ENCODE peak calls at places on chromosome 20, in five cellular contexts. One of them, this sample, is unnamed.

GRCh38 chr20:13149371-13149770 is 71.7 kb upstream of the ISM1 start:
- DNase-seq in stimulated activated CD8-positive, alpha-beta memory T cell treated with anti-CD3 and anti-CD28 coated beads, Interleukin-4, amount 100 ng/mL, for 1 hour: no peak
- DNase-seq in endothelial cell: no peak
- DNase-seq in activated CD4-positive, alpha-beta T cell treated with anti-CD3 and anti-CD28 coated beads for 36 hours: no peak
- DNase-seq in DMS79: no peak
- DNase-seq in this sample: no peak

GRCh38 chr20:41249371-41249770 is 68.2 kb downstream of the ZHX3 start:
- DNase-seq in activated CD4-positive, alpha-beta T cell treated with anti-CD3 and anti-CD28 coated beads for 36 hours: no peak
- DNase-seq in DMS79: no peak
- DNase-seq in endothelial cell: no peak
- DNase-seq in stimulated activated CD8-positive, alpha-beta memory T cell treated with anti-CD3 and anti-CD28 coated beads, Interleukin-4, amount 100 ng/mL, for 1 hour: no peak
- DNase-seq in this sample: peak

GRCh38 chr20:50848846-50849673 is 54.2 kb downstream of the BCAS4 start:
- DNase-seq in endothelial cell: no peak
- DNase-seq in stimulated activated CD8-positive, alpha-beta memory T cell treated with anti-CD3 and anti-CD28 coated beads, Interleukin-4, amount 100 ng/mL, for 1 hour: no peak
- DNase-seq in DMS79: no peak
- DNase-seq in activated CD4-positive, alpha-beta T cell treated with anti-CD3 and anti-CD28 coated beads for 36 hours: no peak
- DNase-seq in this sample: peak

GRCh38 chr20:45911486-45912343 is at the start of gene PLTP:
- DNase-seq in activated CD4-positive, alpha-beta T cell treated with anti-CD3 and anti-CD28 coated beads for 36 hours: peak
- DNase-seq in DMS79: no peak
- DNase-seq in endothelial cell: peak
- DNase-seq in stimulated activated CD8-positive, alpha-beta memory T cell treated with anti-CD3 and anti-CD28 coated beads, Interleukin-4, amount 100 ng/mL, for 1 hour: no peak
- DNase-seq in this sample: peak

GRCh38 chr20:50333856-50334255 is 143.2 kb downstream of the CEBPB start:
- DNase-seq in stimulated activated CD8-positive, alpha-beta memory T cell treated with anti-CD3 and anti-CD28 coated beads, Interleukin-4, amount 100 ng/mL, for 1 hour: no peak
- DNase-seq in endothelial cell: no peak
- DNase-seq in DMS79: no peak
- DNase-seq in activated CD4-positive, alpha-beta T cell treated with anti-CD3 and anti-CD28 coated beads for 36 hours: no peak
- DNase-seq in this sample: no peak

GRCh38 chr20:61853073-61854005 is 212.3 kb downstream of the TAF4 start:
- DNase-seq in stimulated activated CD8-positive, alpha-beta memory T cell treated with anti-CD3 and anti-CD28 coated beads, Interleukin-4, amount 100 ng/mL, for 1 hour: no peak
- DNase-seq in activated CD4-positive, alpha-beta T cell treated with anti-CD3 and anti-CD28 coated beads for 36 hours: no peak
- DNase-seq in DMS79: no peak
- DNase-seq in endothelial cell: no peak
- DNase-seq in this sample: no peak

GRCh38 chr20:3654326-3655031 is 8.7 kb downstream of the GFRA4 start:
- DNase-seq in endothelial cell: no peak
- DNase-seq in stimulated activated CD8-positive, alpha-beta memory T cell treated with anti-CD3 and anti-CD28 coated beads, Interleukin-4, amount 100 ng/mL, for 1 hour: no peak
- DNase-seq in DMS79: peak
- DNase-seq in activated CD4-positive, alpha-beta T cell treated with anti-CD3 and anti-CD28 coated beads for 36 hours: no peak
- DNase-seq in this sample: no peak

GRCh38 chr20:17873410-17874270 is 95.0 kb downstream of the SNX5 start:
- DNase-seq in stimulated activated CD8-positive, alpha-beta memory T cell treated with anti-CD3 and anti-CD28 coated beads, Interleukin-4, amount 100 ng/mL, for 1 hour: no peak
- DNase-seq in activated CD4-positive, alpha-beta T cell treated with anti-CD3 and anti-CD28 coated beads for 36 hours: no peak
- DNase-seq in endothelial cell: no peak
- DNase-seq in DMS79: peak
- DNase-seq in this sample: peak

GRCh38 chr20:20465259-20465658 is 97.4 kb downstream of the INSM1 start:
- DNase-seq in activated CD4-positive, alpha-beta T cell treated with anti-CD3 and anti-CD28 coated beads for 36 hours: no peak
- DNase-seq in endothelial cell: peak
- DNase-seq in DMS79: no peak
- DNase-seq in stimulated activated CD8-positive, alpha-beta memory T cell treated with anti-CD3 and anti-CD28 coated beads, Interleukin-4, amount 100 ng/mL, for 1 hour: no peak
- DNase-seq in this sample: no peak

GRCh38 chr20:53611449-53611894 is 17.8 kb upstream of the ZNF217 start:
- DNase-seq in endothelial cell: no peak
- DNase-seq in activated CD4-positive, alpha-beta T cell treated with anti-CD3 and anti-CD28 coated beads for 36 hours: no peak
- DNase-seq in stimulated activated CD8-positive, alpha-beta memory T cell treated with anti-CD3 and anti-CD28 coated beads, Interleukin-4, amount 100 ng/mL, for 1 hour: no peak
- DNase-seq in DMS79: no peak
- DNase-seq in this sample: peak

GRCh38 chr20:4195499-4195898 is 180.1 kb upstream of the RNF24 start:
- DNase-seq in DMS79: no peak
- DNase-seq in stimulated activated CD8-positive, alpha-beta memory T cell treated with anti-CD3 and anti-CD28 coated beads, Interleukin-4, amount 100 ng/mL, for 1 hour: no peak
- DNase-seq in endothelial cell: peak
- DNase-seq in activated CD4-positive, alpha-beta T cell treated with anti-CD3 and anti-CD28 coated beads for 36 hours: no peak
- DNase-seq in this sample: no peak

GRCh38 chr20:57310821-57311514 is 18.6 kb upstream of the SPO11 start:
- DNase-seq in stimulated activated CD8-positive, alpha-beta memory T cell treated with anti-CD3 and anti-CD28 coated beads, Interleukin-4, amount 100 ng/mL, for 1 hour: no peak
- DNase-seq in endothelial cell: no peak
- DNase-seq in activated CD4-positive, alpha-beta T cell treated with anti-CD3 and anti-CD28 coated beads for 36 hours: no peak
- DNase-seq in DMS79: no peak
- DNase-seq in this sample: no peak

GRCh38 chr20:62433655-62434054 is 6.3 kb upstream of the RBBP8NL start:
- DNase-seq in endothelial cell: no peak
- DNase-seq in DMS79: no peak
- DNase-seq in activated CD4-positive, alpha-beta T cell treated with anti-CD3 and anti-CD28 coated beads for 36 hours: no peak
- DNase-seq in stimulated activated CD8-positive, alpha-beta memory T cell treated with anti-CD3 and anti-CD28 coated beads, Interleukin-4, amount 100 ng/mL, for 1 hour: no peak
- DNase-seq in this sample: peak

GRCh38 chr20:44540834-44541233 is 19.0 kb upstream of the SERINC3 start:
- DNase-seq in DMS79: no peak
- DNase-seq in activated CD4-positive, alpha-beta T cell treated with anti-CD3 and anti-CD28 coated beads for 36 hours: no peak
- DNase-seq in stimulated activated CD8-positive, alpha-beta memory T cell treated with anti-CD3 and anti-CD28 coated beads, Interleukin-4, amount 100 ng/mL, for 1 hour: no peak
- DNase-seq in endothelial cell: no peak
- DNase-seq in this sample: no peak

GRCh38 chr20:57268399-57269076 is 2.1 kb upstream of the BMP7 start:
- DNase-seq in endothelial cell: no peak
- DNase-seq in activated CD4-positive, alpha-beta T cell treated with anti-CD3 and anti-CD28 coated beads for 36 hours: no peak
- DNase-seq in DMS79: no peak
- DNase-seq in stimulated activated CD8-positive, alpha-beta memory T cell treated with anti-CD3 and anti-CD28 coated beads, Interleukin-4, amount 100 ng/mL, for 1 hour: no peak
- DNase-seq in this sample: no peak

GRCh38 chr20:2252419-2253060 is 43.3 kb upstream of the TGM3 start:
- DNase-seq in DMS79: no peak
- DNase-seq in endothelial cell: no peak
- DNase-seq in activated CD4-positive, alpha-beta T cell treated with anti-CD3 and anti-CD28 coated beads for 36 hours: no peak
- DNase-seq in stimulated activated CD8-positive, alpha-beta memory T cell treated with anti-CD3 and anti-CD28 coated beads, Interleukin-4, amount 100 ng/mL, for 1 hour: no peak
- DNase-seq in this sample: no peak

GRCh38 chr20:1242530-1242929 is 16.7 kb downstream of the RAD21L1 start:
- DNase-seq in activated CD4-positive, alpha-beta T cell treated with anti-CD3 and anti-CD28 coated beads for 36 hours: no peak
- DNase-seq in endothelial cell: no peak
- DNase-seq in stimulated activated CD8-positive, alpha-beta memory T cell treated with anti-CD3 and anti-CD28 coated beads, Interleukin-4, amount 100 ng/mL, for 1 hour: no peak
- DNase-seq in DMS79: no peak
- DNase-seq in this sample: no peak

GRCh38 chr20:51890003-51890402 is 87.7 kb upstream of the SALL4 start:
- DNase-seq in stimulated activated CD8-positive, alpha-beta memory T cell treated with anti-CD3 and anti-CD28 coated beads, Interleukin-4, amount 100 ng/mL, for 1 hour: no peak
- DNase-seq in endothelial cell: no peak
- DNase-seq in activated CD4-positive, alpha-beta T cell treated with anti-CD3 and anti-CD28 coated beads for 36 hours: no peak
- DNase-seq in DMS79: no peak
- DNase-seq in this sample: no peak